ENCODE peak calls at places on chromosomes 2 and 18, in nine cellular contexts. A, U, K, N, M, F, B, O and C are unnamed samples. For H3K36me3, the result is how much of the 10 kb centered on the place peaks cover.

GRCh38 chr2:240244543-240244942 is 104.1 kb upstream of the OTOS start:
- DNase-seq in B (no peak), U (no peak), A (no peak), F (no peak), K (no peak), N (no peak), M (peak), O (no peak), C (no peak)

GRCh38 chr18:33317640-33318039 is 122.9 kb downstream of the CCDC178 start:
- DNase-seq in M (no peak), A (no peak), F (no peak), K (no peak), U (no peak), N (no peak), O (no peak), B (no peak), C (no peak)

GRCh38 chr2:202360646-202361045 is 15.5 kb upstream of the BMPR2 start:
- DNase-seq in M (no peak), K (no peak), O (no peak), N (no peak), U (no peak), F (no peak), B (no peak), A (no peak), C (no peak)

GRCh38 chr2:11910971-11911370 is 164.5 kb downstream of the LPIN1 start:
- DNase-seq in M (no peak), F (no peak), O (no peak), K (no peak), B (no peak), A (no peak), N (no peak), U (no peak), C (no peak)

GRCh38 chr2:39065616-39066015 is 55.2 kb downstream of the SOS1 start:
- DNase-seq in O (peak), N (no peak), M (no peak), U (no peak), K (no peak), F (no peak), A (no peak), B (no peak), C (no peak)

GRCh38 chr2:68834737-68835136 is 36.5 kb downstream of the BMP10 start:
- DNase-seq in U (no peak), B (no peak), N (no peak), M (no peak), F (no peak), A (no peak), K (no peak), O (no peak), C (no peak)

GRCh38 chr2:189580267-189580661 is 322 bp downstream of the SLC40A1 start:
- DNase-seq in A (no peak), O (no peak), N (peak), F (peak), M (peak), B (peak), U (no peak), K (peak), C (peak)

GRCh38 chr2:23491622-23492336 is 106.8 kb downstream of the KLHL29 start:
- DNase-seq in A (no peak), M (no peak), K (no peak), O (no peak), B (no peak), F (no peak), U (no peak), N (no peak), C (no peak)

GRCh38 chr2:3500326-3500899 is 18.9 kb downstream of the ADI1 start:
- DNase-seq in K (peak), M (no peak), O (no peak), N (no peak), A (no peak), U (no peak), F (no peak), B (no peak), C (no peak)

GRCh38 chr2:203909192-203909945 is 27.2 kb upstream of the ICOS start:
- DNase-seq in N (peak), M (no peak), F (peak), O (peak), K (no peak), U (peak), A (peak), B (no peak), C (peak)

GRCh38 chr2:238970553-238971081 is 122.7 kb downstream of the TWIST2 start:
- DNase-seq in F (peak), B (peak), A (peak), U (peak), O (peak), N (peak), M (peak), K (peak), C (peak)

GRCh38 chr2:42792583-42793313 is at the start of gene HAAO:
- DNase-seq in O (no peak), F (peak), A (no peak), B (no peak), U (peak), K (peak), N (peak), M (peak), C (peak)

DNA sequence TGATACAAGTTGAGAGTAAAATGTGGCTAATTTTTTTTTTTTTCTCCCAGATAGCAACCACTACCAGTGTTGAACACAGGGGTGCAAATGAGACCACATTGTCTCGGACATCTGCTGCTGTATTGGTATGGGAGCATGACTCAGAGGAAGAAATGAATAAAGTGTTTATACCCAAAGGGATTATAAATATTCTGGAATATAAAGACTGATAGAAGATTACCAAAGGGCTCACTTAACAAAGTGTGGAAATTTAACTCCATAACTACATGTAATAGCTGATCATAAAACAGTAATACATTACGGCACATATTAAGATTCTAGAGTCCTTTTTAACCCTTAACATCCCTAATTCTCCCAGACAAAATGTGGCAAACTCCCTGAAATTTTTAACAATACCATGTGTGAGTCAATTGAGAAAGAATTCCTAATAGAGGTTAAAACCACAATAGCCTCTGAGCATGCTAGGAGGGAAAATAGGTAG is 1023.0 kb upstream of the ACVR2A start:
- DNase-seq in B (no peak), A (peak), N (no peak), M (no peak), U (peak), F (no peak), K (no peak), O (peak), C (peak)
- TF ChIP-seq CTCF in B (no peak), A (peak), N (no peak), M (no peak), U (peak), F (no peak), K (no peak), O (peak), C (peak)

GRCh38 chr2:218229851-218230250 is 12.9 kb downstream of the ARPC2 start:
- DNase-seq in B (no peak), O (peak), A (no peak), K (no peak), M (no peak), U (peak), N (no peak), F (no peak), C (no peak)
- H3K36me3 ChIP-seq in B (under half), O (half or more), A (half or more), K (half or more), M (half or more), U (half or more), N (half or more), F (half or more), C (under half)

GRCh38 chr2:234135750-234136221 is 85.3 kb downstream of the SPP2 start:
- DNase-seq in U (peak), O (peak), F (peak), M (peak), A (peak), B (peak), N (peak), K (peak), C (peak)
- TF ChIP-seq CTCF in U (peak), O (peak), F (peak), M (peak), A (peak), B (peak), N (peak), K (peak), C (peak)

GRCh38 chr2:190981733-190982132 is 32.2 kb downstream of the STAT1 start:
- DNase-seq in U (no peak), O (no peak), N (no peak), F (no peak), M (no peak), K (no peak), A (no peak), B (no peak), C (no peak)
- H3K36me3 ChIP-seq in U (half or more), O (under half), N (half or more), F (half or more), M (half or more), K (half or more), A (half or more), B (under half), C (under half)

GRCh38 chr18:9550413-9550812 is 63.9 kb downstream of the PPP4R1 start:
- DNase-seq in M (no peak), F (no peak), B (no peak), O (no peak), A (no peak), N (no peak), U (no peak), K (no peak), C (no peak)

GRCh38 chr18:9546468-9546867 is 67.9 kb downstream of the PPP4R1 start:
- DNase-seq in O (no peak), M (no peak), K (no peak), F (no peak), N (no peak), B (no peak), U (no peak), A (no peak), C (no peak)

GRCh38 chr18:9552189-9552588 is 62.2 kb downstream of the PPP4R1 start:
- DNase-seq in B (no peak), M (no peak), K (no peak), N (no peak), O (no peak), F (no peak), U (no peak), A (no peak), C (peak)

GRCh38 chr18:9547767-9548166 is 66.6 kb downstream of the PPP4R1 start:
- DNase-seq in B (no peak), F (no peak), M (no peak), N (no peak), A (no peak), U (no peak), O (no peak), K (no peak), C (no peak)

GRCh38 chr18:9549405-9549804 is 65.0 kb downstream of the PPP4R1 start:
- DNase-seq in U (no peak), F (no peak), K (no peak), N (no peak), B (no peak), M (no peak), A (no peak), O (no peak), C (no peak)
- TF ChIP-seq CTCF in U (no peak), F (peak), K (no peak), N (no peak), B (no peak), M (no peak), A (peak), O (no peak), C (no peak)

DNA sequence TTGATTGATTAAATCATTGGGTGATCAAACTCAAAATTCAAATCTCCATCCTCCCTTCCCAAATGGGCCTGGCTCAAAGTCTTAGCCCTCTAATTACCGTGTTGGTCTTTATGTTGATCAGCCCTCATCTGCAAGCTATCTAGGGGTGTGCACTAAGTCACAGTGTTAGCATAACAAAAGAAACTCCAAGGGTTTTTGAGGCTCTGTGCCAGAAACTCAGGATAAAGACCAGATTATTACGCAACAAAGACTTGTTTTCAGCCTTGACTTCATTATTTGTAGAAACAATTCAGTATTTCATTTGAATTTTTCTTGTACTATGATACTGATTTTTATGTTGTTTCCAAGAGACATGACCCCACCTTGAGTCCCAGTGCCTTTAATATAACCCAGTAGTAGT is 13.7 kb downstream of the PSMD14 start:
- DNase-seq in U (peak), A (no peak), K (no peak), M (no peak), B (no peak), N (no peak), O (no peak), F (peak), C (peak)
- H3K36me3 ChIP-seq in U (half or more), A (under half), K (under half), M (under half), B (under half), N (under half), O (under half), F (under half), C (under half)

GRCh38 chr18:25058520-25058919 is 293.4 kb downstream of the ZNF521 start:
- DNase-seq in O (no peak), A (no peak), N (no peak), F (peak), B (no peak), U (no peak), M (no peak), K (no peak), C (no peak)

GRCh38 chr18:25066536-25066935 is 285.4 kb downstream of the ZNF521 start:
- DNase-seq in U (no peak), B (no peak), N (no peak), F (no peak), A (no peak), M (no peak), O (no peak), K (no peak), C (peak)

GRCh38 chr18:25061345-25061744 is 290.6 kb downstream of the ZNF521 start:
- DNase-seq in U (no peak), K (no peak), B (no peak), M (no peak), F (no peak), N (no peak), A (no peak), O (no peak), C (no peak)

GRCh38 chr18:25067291-25068050 is 284.5 kb downstream of the ZNF521 start:
- DNase-seq in A (no peak), F (no peak), U (no peak), N (no peak), B (no peak), O (no peak), K (no peak), M (no peak), C (no peak)

GRCh38 chr18:25062720-25063119 is 289.2 kb downstream of the ZNF521 start:
- DNase-seq in O (no peak), U (no peak), K (no peak), M (no peak), F (no peak), A (no peak), B (no peak), N (no peak), C (no peak)
- TF ChIP-seq CTCF in O (no peak), U (peak), K (no peak), M (no peak), F (peak), A (no peak), B (no peak), N (no peak), C (no peak)

GRCh38 chr18:12606592-12607315 is 51.2 kb downstream of the SPIRE1 start:
- DNase-seq in B (no peak), O (peak), K (no peak), M (no peak), A (no peak), F (no peak), N (no peak), U (peak), C (peak)
- H3K36me3 ChIP-seq in B (under half), O (under half), K (under half), M (under half), A (under half), F (under half), N (under half), U (under half), C (under half)

GRCh38 chr2:34738691-34739090 is 1139.6 kb upstream of the FAM98A start:
- DNase-seq in F (peak), A (no peak), M (no peak), B (no peak), N (no peak), U (peak), O (no peak), K (no peak), C (peak)
- TF ChIP-seq CTCF in F (peak), A (no peak), M (no peak), B (no peak), N (no peak), U (peak), O (no peak), K (no peak), C (no peak)

GRCh38 chr18:9508446-9509025 is 33.2 kb downstream of the RALBP1 start:
- DNase-seq in O (no peak), K (no peak), A (no peak), M (no peak), F (no peak), U (no peak), N (no peak), B (no peak), C (no peak)

GRCh38 chr18:9507565-9508088 is 32.3 kb downstream of the RALBP1 start:
- DNase-seq in U (no peak), M (no peak), K (no peak), A (no peak), O (no peak), N (no peak), F (no peak), B (no peak), C (no peak)

GRCh38 chr18:9506046-9506792 is 30.9 kb downstream of the RALBP1 start:
- DNase-seq in K (no peak), B (no peak), A (no peak), N (peak), U (no peak), M (no peak), O (no peak), F (peak), C (peak)
- H3K36me3 ChIP-seq in K (under half), B (under half), A (under half), N (under half), U (under half), M (under half), O (under half), F (under half), C (under half)